ENCODE peak calls at places on chromosome 12, in eight cellular contexts. V is omental fat pad; K is hypothalamus; G is activated CD4-positive, alpha-beta memory T cell treated with anti-CD3 and anti-CD28 coated beads, Interleukin-2, amount 10 ng/mL, durations not matched to agents 7 days and 5 days; R is activated CD4-positive, alpha-beta T cell treated with anti-CD3 and anti-CD28 coated beads, Interleukin-2, amount 50 U/mL, for 1 hour; O is activated naive CD4-positive, alpha-beta T cell; C is activated gamma-delta T cell treated with Interleukin-2 at 50 U/mL for 16 hours; L is amniotic epithelial cell. M is an unnamed sample.

GRCh38 chr12:93913845-93914244 is 234.5 kb upstream of the PLXNC1 start:
- DNase-seq in V (no peak), K (no peak), G (no peak), R (no peak), O (no peak), C (no peak), L (peak), M (no peak)

GRCh38 chr12:31272607-31273225 is 53.2 kb downstream of the SINHCAF start:
- DNase-seq in V (no peak), K (no peak), G (no peak), R (no peak), O (no peak), C (no peak), L (no peak), M (no peak)

GRCh38 chr12:111033281-111034147 is 113.1 kb upstream of the MYL2 start:
- DNase-seq in V (no peak), K (no peak), G (no peak), R (no peak), O (no peak), C (no peak), L (no peak), M (no peak)

GRCh38 chr12:79233341-79233761 is 368.8 kb downstream of the SYT1 start:
- DNase-seq in V (no peak), K (no peak), G (no peak), R (no peak), O (no peak), C (no peak), L (no peak), M (no peak)

GRCh38 chr12:21527451-21528180 is 1.5 kb downstream of the SPX start:
- DNase-seq in V (no peak), K (peak), G (peak), R (peak), O (peak), C (peak), L (peak), M (peak)

GRCh38 chr12:74780458-74781241 is 243.0 kb downstream of the ATXN7L3B start:
- DNase-seq in V (no peak), K (no peak), G (no peak), R (no peak), O (no peak), C (no peak), L (no peak), M (no peak)

GRCh38 chr12:92602476-92602875 is 100.3 kb upstream of the PLEKHG7 start:
- DNase-seq in V (no peak), K (no peak), G (no peak), R (no peak), O (no peak), C (no peak), L (peak), M (no peak)

GRCh38 chr12:59007620-59008019 is 87.3 kb upstream of the LRIG3 start:
- DNase-seq in V (no peak), K (no peak), G (no peak), R (no peak), O (no peak), C (no peak), L (peak), M (no peak)

GRCh38 chr12:90036641-90037040 is 328.0 kb upstream of the ATP2B1 start:
- DNase-seq in V (no peak), K (no peak), G (no peak), R (no peak), O (no peak), C (no peak), L (no peak), M (no peak)

GRCh38 chr12:123853401-123854070 is 91.4 kb downstream of the DNAH10 start:
- DNase-seq in V (no peak), K (no peak), G (no peak), R (no peak), O (no peak), C (no peak), L (no peak), M (no peak)